ENCODE peak calls at places on chromosomes 3 and 15, in four cellular contexts. H, G, Z and I are unnamed samples.

GRCh38 chr3:108185536-108185935 is 36.7 kb downstream of the IFT57 start:
- DNase-seq in Z (no peak), H (no peak), G (no peak), I (no peak)

GRCh38 chr3:152299243-152299976 is 30.7 kb downstream of the MBNL1 start:
- DNase-seq in H (peak), Z (peak), G (no peak), I (no peak)

GRCh38 chr15:97745481-97746071 is 214.9 kb upstream of the ARRDC4 start:
- DNase-seq in Z (peak), G (peak), H (peak), I (no peak)

GRCh38 chr15:90866161-90866715 is 2.1 kb upstream of the FURIN start:
- DNase-seq in G (no peak), Z (no peak), H (peak), I (no peak)

GRCh38 chr15:69762373-69763148 is 309.9 kb downstream of the RPLP1 start:
- DNase-seq in H (peak), Z (no peak), G (no peak), I (no peak)

GRCh38 chr3:51977449-51978142 is 2.7 kb downstream of the ABHD14A start:
- DNase-seq in G (no peak), Z (peak), H (no peak), I (no peak)

GRCh38 chr3:94615275-94616065 is 552.6 kb downstream of the NSUN3 start:
- DNase-seq in G (no peak), Z (no peak), H (peak), I (no peak)

GRCh38 chr15:92653366-92653765 is 2.2 kb downstream of the FAM174B start:
- DNase-seq in Z (no peak), G (no peak), H (no peak), I (no peak)

GRCh38 chr3:111730143-111730542 is 128.9 kb upstream of the PHLDB2 start:
- DNase-seq in H (no peak), Z (no peak), G (no peak), I (no peak)